ENCODE peak calls at places on chromosome 4, in eight cellular contexts. B, E, P, G, W, Y, N and K are unnamed samples.
A peak's percentile ranks its signal among the peaks of the same experiment; 100 is the strongest.

GRCh38 chr4:54958236-54958635 is 167.2 kb downstream of the KDR start:
- DNase-seq in B (no peak), E (no peak), P (no peak), G (no peak), W (no peak), Y (no peak), N (no peak), K (no peak)

GRCh38 chr4:42345962-42346544 is 51.2 kb upstream of the SHISA3 start:
- DNase-seq in B (no peak), E (no peak), P (no peak), G (no peak), W (no peak), Y (no peak), N (no peak), K (no peak)

GRCh38 chr4:137545461-137545861 is 13.2 kb upstream of the PCDH18 start:
- DNase-seq in B (no peak), E (no peak), P (peak; percentile 40), G (peak; percentile 22), W (no peak), Y (peak; percentile 63), N (no peak), K (no peak)

GRCh38 chr4:29326816-29327215 is 1393.4 kb upstream of the PCDH7 start:
- DNase-seq in B (no peak), E (no peak), P (no peak), G (no peak), W (no peak), Y (no peak), N (no peak), K (no peak)

GRCh38 chr4:164009435-164009834 is 514.9 kb downstream of the TMA16 start:
- DNase-seq in B (no peak), E (no peak), P (no peak), G (no peak), W (no peak), Y (no peak), N (no peak), K (no peak)

GRCh38 chr4:43898836-43899235 is 549.8 kb downstream of the KCTD8 start:
- DNase-seq in B (no peak), E (no peak), P (no peak), G (no peak), W (no peak), Y (no peak), N (no peak), K (no peak)

GRCh38 chr4:93646225-93646930 is 182.2 kb upstream of the ATOH1 start:
- DNase-seq in B (no peak), E (peak; percentile 2), P (no peak), G (no peak), W (no peak), Y (peak; percentile 22), N (no peak), K (no peak)

GRCh38 chr4:19807505-19807904 is 444.2 kb upstream of the SLIT2 start:
- DNase-seq in B (no peak), E (no peak), P (no peak), G (peak; percentile 46), W (no peak), Y (peak; percentile 50), N (no peak), K (no peak)

GRCh38 chr4:106355193-106355592 is 13.4 kb downstream of the GIMD1 start:
- DNase-seq in B (no peak), E (no peak), P (peak; percentile 43), G (no peak), W (no peak), Y (no peak), N (no peak), K (no peak)

GRCh38 chr4:56704074-56704473 is 23.0 kb upstream of the HOPX start:
- DNase-seq in B (no peak), E (no peak), P (no peak), G (no peak), W (no peak), Y (no peak), N (no peak), K (no peak)

GRCh38 chr4:56701644-56702043 is 20.5 kb upstream of the HOPX start:
- DNase-seq in B (no peak), E (no peak), P (no peak), G (no peak), W (no peak), Y (no peak), N (no peak), K (peak; percentile 11)

GRCh38 chr4:56705373-56705772 is 24.3 kb upstream of the HOPX start:
- DNase-seq in B (no peak), E (no peak), P (no peak), G (no peak), W (no peak), Y (no peak), N (no peak), K (no peak)

GRCh38 chr4:56701156-56701471 is 20.0 kb upstream of the HOPX start:
- DNase-seq in B (no peak), E (no peak), P (no peak), G (no peak), W (no peak), Y (no peak), N (no peak), K (no peak)

DNA sequence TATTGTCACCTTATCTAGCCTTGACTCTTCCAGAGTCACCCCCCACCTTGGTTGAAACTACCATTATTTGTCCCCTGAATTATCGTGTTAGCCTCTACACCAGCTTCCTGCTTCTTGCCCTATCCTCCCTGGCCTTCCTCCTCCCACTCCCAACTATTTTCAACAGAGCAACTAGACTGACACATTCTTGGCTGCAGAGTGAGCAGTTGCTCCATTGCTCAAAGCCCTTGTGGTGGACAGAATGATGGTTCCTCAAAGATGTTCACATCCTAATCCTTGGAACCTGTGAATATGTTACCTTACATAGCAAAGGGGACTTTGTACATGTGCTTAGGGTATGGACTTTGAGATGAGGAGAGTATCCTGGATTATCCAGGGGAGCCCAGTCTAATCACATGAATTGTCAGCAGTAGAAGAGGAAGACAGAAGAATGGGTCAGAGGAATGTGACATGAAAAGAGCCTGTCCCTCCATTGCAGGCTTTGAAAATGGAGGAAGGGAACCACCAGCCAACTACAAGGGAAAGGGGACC is 24.8 kb upstream of the HOPX start:
- DNase-seq in B (no peak), E (no peak), P (no peak), G (no peak), W (no peak), Y (no peak), N (no peak), K (no peak)
- TF ChIP-seq CTCF in B (no peak), E (no peak), P (no peak), G (no peak), W (no peak), Y (no peak), N (no peak), K (no peak)

DNA sequence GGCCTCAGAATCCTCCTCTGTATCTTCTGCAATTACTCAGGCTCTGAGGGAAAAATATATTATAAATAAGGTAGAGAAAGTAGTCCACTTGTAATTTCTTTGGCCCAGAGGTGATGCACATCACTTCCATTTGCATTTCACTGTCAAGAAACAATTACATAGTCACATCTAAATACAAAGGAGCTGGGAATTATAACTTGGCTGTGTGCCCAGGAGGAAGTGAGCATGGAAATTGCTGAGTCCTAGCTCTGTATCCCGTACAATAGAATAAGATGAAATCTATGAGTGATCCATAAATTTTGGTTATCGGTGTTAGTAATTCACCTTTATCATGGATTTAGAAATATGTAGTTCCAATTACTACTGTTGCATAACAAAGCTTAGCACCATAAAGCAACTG is 241.5 kb upstream of the GALNT7 start:
- DNase-seq in B (peak; percentile 31), E (peak; percentile 61), P (no peak), G (no peak), W (no peak), Y (no peak), N (no peak), K (no peak)
- H3K4me3 ChIP-seq in B (no peak overlapping the region), E (no peak overlapping the region), P (no peak overlapping the region), G (no peak overlapping the region), W (no peak overlapping the region), Y (no peak overlapping the region), N (no peak overlapping the region), K (no peak overlapping the region)

DNA sequence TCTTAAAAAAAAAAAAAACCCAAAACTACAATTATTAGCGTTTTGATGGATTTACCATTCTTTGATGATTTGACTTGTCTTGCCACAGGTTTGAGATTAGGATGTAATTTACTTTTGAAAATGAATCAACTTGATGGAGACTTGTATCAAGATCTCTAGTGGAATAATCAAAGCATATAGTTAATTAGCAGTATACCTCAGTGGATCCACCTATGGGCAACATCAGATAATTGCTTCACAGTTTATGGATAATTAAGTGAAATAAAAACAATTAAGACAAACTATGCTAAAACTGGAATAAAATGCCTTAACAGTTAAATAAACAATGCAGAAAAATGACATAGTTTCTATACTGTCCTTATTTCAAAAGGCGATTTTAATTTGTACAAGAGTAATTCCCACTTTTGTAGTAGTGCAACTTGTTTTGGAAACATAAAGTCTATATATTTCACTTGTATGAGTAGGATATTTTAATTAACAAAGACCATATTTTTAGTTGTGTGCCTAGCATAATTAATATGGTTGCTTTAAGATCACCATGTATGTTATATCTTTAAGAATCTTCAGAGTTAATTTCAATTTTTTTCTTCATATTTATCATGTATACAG is 4.2 kb downstream of the CPEB2 start:
- DNase-seq in B (no peak), E (no peak), P (no peak), G (no peak), W (no peak), Y (peak; percentile 60), N (no peak), K (peak; percentile 35)
- TF ChIP-seq CTCF in B (peak; percentile 32), E (no peak), P (peak; percentile 47), G (peak; percentile 33), W (no peak), Y (peak; percentile 31), N (peak; percentile 46), K (peak; percentile 35)

GRCh38 chr4:7988437-7988836 is 48.8 kb upstream of the AFAP1 start:
- DNase-seq in B (no peak), E (no peak), P (no peak), G (peak; percentile 79), W (no peak), Y (peak; percentile 17), N (no peak), K (no peak)

GRCh38 chr4:7984286-7984925 is 44.7 kb upstream of the AFAP1 start:
- DNase-seq in B (no peak), E (peak; percentile 20), P (no peak), G (peak; percentile 57), W (no peak), Y (no peak), N (no peak), K (no peak)

GRCh38 chr4:7987148-7987989 is 47.7 kb upstream of the AFAP1 start:
- DNase-seq in B (peak; percentile 81), E (peak; percentile 92), P (peak; percentile 93), G (peak; percentile 95), W (no peak), Y (peak; percentile 77), N (peak; percentile 23), K (peak; percentile 82)

GRCh38 chr4:7985072-7985471 is 45.4 kb upstream of the AFAP1 start:
- DNase-seq in B (no peak), E (no peak), P (no peak), G (peak; percentile 62), W (no peak), Y (no peak), N (no peak), K (no peak)

DNA sequence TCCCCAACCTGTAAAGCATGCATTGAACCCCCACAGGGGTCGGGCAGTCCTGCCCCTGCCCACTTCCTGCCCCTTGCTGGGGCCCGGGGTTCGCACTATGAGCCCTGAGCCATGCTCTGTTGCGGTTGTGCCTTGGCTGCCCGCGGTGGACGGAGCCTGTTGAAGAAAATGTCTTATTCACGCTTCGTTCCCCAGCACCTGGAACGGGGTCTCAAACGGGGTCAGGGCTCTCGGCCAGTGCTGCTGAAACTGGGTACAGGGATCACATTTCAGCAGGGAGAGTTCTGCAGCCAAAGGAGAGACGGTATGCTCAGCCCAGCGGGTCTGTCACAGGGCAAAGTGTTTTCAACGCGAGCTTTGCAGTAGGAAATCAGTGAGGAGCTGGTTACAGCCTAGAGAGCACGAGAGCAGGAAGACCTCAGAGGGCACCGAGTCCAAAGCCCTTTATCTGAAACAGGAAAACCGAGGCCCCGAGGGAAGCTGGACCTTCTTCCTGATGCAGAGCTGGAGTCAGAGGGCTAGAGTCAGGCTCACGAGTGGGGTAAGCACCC is 46.3 kb upstream of the AFAP1 start:
- DNase-seq in B (no peak), E (no peak), P (no peak), G (peak; percentile 84), W (no peak), Y (peak; percentile 36), N (no peak), K (no peak)
- H3K4me3 ChIP-seq in B (no peak overlapping the region), E (no peak overlapping the region), P (no peak overlapping the region), G (peak overlapping the region; percentile 58), W (no peak overlapping the region), Y (no peak overlapping the region), N (no peak overlapping the region), K (no peak overlapping the region)